ENCODE peak calls at places on chromosomes 11 and 22, in seven cellular contexts. T is stimulated activated CD4-positive, alpha-beta T cell treated with anti-CD3 and anti-CD28 coated beads, Interleukin-15, amount 100 ng/mL, for 1 hour; Z is RWPE1; J is NCI-H2081; R is adrenal gland; N is NCI-H1092 treated with DMSO at 0.1 percent for 48 hours; I is NCI-H774. L is an unnamed sample.

GRCh38 chr11:14054708-14055107 is 92.2 kb downstream of the SPON1 start:
- DNase-seq in T (no peak), Z (no peak), J (no peak), R (no peak), N (no peak), I (no peak), L (no peak)

GRCh38 chr22:40345801-40346177 is 511 bp upstream of the ADSL start:
- DNase-seq in T (peak; percentile 46), Z (peak; percentile 18), J (peak; percentile 39), R (no peak), N (peak; percentile 64), I (no peak), L (no peak)

GRCh38 chr11:124919836-124920755 is 1.0 kb downstream of the HEPN1 start:
- DNase-seq in T (no peak), Z (no peak), J (no peak), R (no peak), N (no peak), I (no peak), L (peak; percentile 64)

GRCh38 chr11:7500251-7500650 is 13.5 kb upstream of the PPFIBP2 start:
- DNase-seq in T (no peak), Z (no peak), J (no peak), R (no peak), N (no peak), I (no peak), L (no peak)

GRCh38 chr11:31974737-31975136 is 116.1 kb upstream of the RCN1 start:
- DNase-seq in T (no peak), Z (peak; percentile 81), J (no peak), R (no peak), N (no peak), I (no peak), L (no peak)

GRCh38 chr22:24186892-24187670 is 5.8 kb downstream of the SUSD2 start:
- DNase-seq in T (no peak), Z (no peak), J (no peak), R (no peak), N (no peak), I (no peak), L (no peak)

GRCh38 chr11:110833033-110833484 is 120.8 kb upstream of the ARHGAP20 start:
- DNase-seq in T (no peak), Z (peak; percentile 23), J (no peak), R (no peak), N (no peak), I (no peak), L (no peak)

GRCh38 chr11:57668467-57668890 is 565 bp downstream of the ZDHHC5 start:
- DNase-seq in T (no peak), Z (no peak), J (peak; percentile 27), R (no peak), N (peak; percentile 37), I (no peak), L (no peak)

GRCh38 chr11:6393989-6394670 is 3.9 kb downstream of the SMPD1 start:
- DNase-seq in T (no peak), Z (no peak), J (no peak), R (no peak), N (no peak), I (no peak), L (no peak)

GRCh38 chr22:22431271-22432220 is 77.0 kb downstream of the ZNF280B start:
- DNase-seq in T (peak; percentile 19), Z (peak; percentile 52), J (peak; percentile 50), R (peak; percentile 82), N (peak; percentile 41), I (peak; percentile 26), L (no peak)

GRCh38 chr11:44120169-44120568 is 24.7 kb downstream of the EXT2 start:
- DNase-seq in T (no peak), Z (peak; percentile 13), J (no peak), R (peak; percentile 12), N (no peak), I (no peak), L (no peak)

GRCh38 chr22:22398530-22399327 is 109.8 kb downstream of the ZNF280B start:
- DNase-seq in T (no peak), Z (no peak), J (no peak), R (no peak), N (no peak), I (no peak), L (no peak)

GRCh38 chr11:121318848-121319834 is 26.6 kb downstream of the SC5D start:
- DNase-seq in T (no peak), Z (peak; percentile 59), J (peak; percentile 58), R (peak; percentile 33), N (peak; percentile 81), I (peak; percentile 80), L (no peak)

GRCh38 chr22:35631597-35631996 is 14.5 kb upstream of the MB start:
- DNase-seq in T (peak; percentile 13), Z (no peak), J (no peak), R (peak; percentile 74), N (peak; percentile 28), I (no peak), L (no peak)

GRCh38 chr22:39491696-39492095 is 10.4 kb upstream of the MIEF1 start:
- DNase-seq in T (no peak), Z (no peak), J (no peak), R (no peak), N (no peak), I (no peak), L (no peak)

GRCh38 chr11:119489087-119489486 is 66.1 kb upstream of the THY1 start:
- DNase-seq in T (no peak), Z (no peak), J (no peak), R (no peak), N (no peak), I (no peak), L (no peak)

GRCh38 chr11:6387811-6388599 is 2.3 kb upstream of the SMPD1 start:
- DNase-seq in T (no peak), Z (no peak), J (no peak), R (no peak), N (no peak), I (no peak), L (no peak)

GRCh38 chr11:103619480-103619879 is 417.0 kb upstream of the DDI1 start:
- DNase-seq in T (no peak), Z (no peak), J (peak; percentile 71), R (no peak), N (peak; percentile 51), I (peak; percentile 15), L (no peak)

GRCh38 chr11:132139181-132139580 is 768.8 kb downstream of the NTM start:
- DNase-seq in T (no peak), Z (no peak), J (no peak), R (no peak), N (no peak), I (no peak), L (no peak)

GRCh38 chr22:27405672-27406388 is 395.7 kb downstream of the MN1 start:
- DNase-seq in T (no peak), Z (peak; percentile 56), J (no peak), R (peak; percentile 72), N (peak; percentile 29), I (no peak), L (no peak)

GRCh38 chr22:46813816-46814597 is 51.6 kb downstream of the TBC1D22A start:
- DNase-seq in T (no peak), Z (no peak), J (no peak), R (no peak), N (no peak), I (no peak), L (no peak)

L was measured in NCI-H524 treated with DMSO at 0.1 percent for 48 hours.